ENCODE peak calls at places on chromosomes 2 and 18, in eight cellular contexts. J, T, B, W, N, L, K and Y are unnamed samples.
A peak's percentile ranks its signal among the peaks of the same experiment; 100 is the strongest.

GRCh38 chr2:206728277-206729199 is 10.3 kb upstream of the DYTN start:
- DNase-seq in J (no peak), T (no peak), B (no peak), W (no peak), N (no peak), L (no peak), K (no peak), Y (no peak)

GRCh38 chr2:85769236-85769986 is 15.6 kb downstream of the ATOH8 start:
- DNase-seq in J (no peak), T (peak; percentile 19), B (no peak), W (peak; percentile 63), N (peak; percentile 91), L (no peak), K (no peak), Y (peak; percentile 68)

GRCh38 chr2:40760071-40760666 is 308.3 kb upstream of the SLC8A1 start:
- DNase-seq in J (no peak), T (peak; percentile 45), B (no peak), W (no peak), N (peak; percentile 10), L (peak; percentile 8), K (peak; percentile 36), Y (peak; percentile 25)

GRCh38 chr2:232879618-232880494 is 9.8 kb downstream of the SNORC start:
- DNase-seq in J (peak; percentile 33), T (no peak), B (peak; percentile 19), W (no peak), N (peak; percentile 50), L (no peak), K (no peak), Y (no peak)

GRCh38 chr2:57617327-57617726 is 429.3 kb upstream of the VRK2 start:
- DNase-seq in J (no peak), T (no peak), B (no peak), W (no peak), N (no peak), L (no peak), K (no peak), Y (no peak)

GRCh38 chr2:4898706-4899105 is 793.5 kb upstream of the SOX11 start:
- DNase-seq in J (no peak), T (no peak), B (no peak), W (no peak), N (no peak), L (no peak), K (no peak), Y (no peak)

GRCh38 chr18:4232656-4233055 is 222.5 kb downstream of the DLGAP1 start:
- DNase-seq in J (no peak), T (no peak), B (no peak), W (no peak), N (no peak), L (no peak), K (no peak), Y (no peak)

GRCh38 chr2:42132066-42132965 is 36.8 kb upstream of the EML4 start:
- DNase-seq in J (no peak), T (no peak), B (no peak), W (no peak), N (no peak), L (no peak), K (no peak), Y (no peak)

GRCh38 chr2:237833546-237833945 is 25.9 kb upstream of the RAMP1 start:
- DNase-seq in J (no peak), T (no peak), B (no peak), W (no peak), N (no peak), L (no peak), K (no peak), Y (no peak)

GRCh38 chr18:46148810-46149209 is 44.6 kb downstream of the HAUS1 start:
- DNase-seq in J (no peak), T (peak; percentile 47), B (no peak), W (no peak), N (peak; percentile 74), L (peak; percentile 68), K (no peak), Y (no peak)

GRCh38 chr2:229586746-229587705 is 127.3 kb downstream of the DNER start:
- DNase-seq in J (peak; percentile 82), T (peak; percentile 10), B (peak; percentile 90), W (peak; percentile 87), N (peak; percentile 69), L (peak; percentile 89), K (peak; percentile 75), Y (peak; percentile 81)

GRCh38 chr18:57759650-57760049 is 43.5 kb downstream of the ATP8B1 start:
- DNase-seq in J (no peak), T (no peak), B (no peak), W (no peak), N (no peak), L (no peak), K (no peak), Y (no peak)

GRCh38 chr2:113088173-113088992 is 20.6 kb downstream of the IL1F10 start:
- DNase-seq in J (no peak), T (no peak), B (no peak), W (no peak), N (no peak), L (no peak), K (no peak), Y (no peak)

GRCh38 chr18:47919916-47920315 is 10.5 kb downstream of the SMAD2 start:
- DNase-seq in J (no peak), T (no peak), B (no peak), W (no peak), N (no peak), L (no peak), K (no peak), Y (no peak)

GRCh38 chr2:437772-438393 is 150.0 kb upstream of the ALKAL2 start:
- DNase-seq in J (no peak), T (peak; percentile 41), B (no peak), W (no peak), N (no peak), L (no peak), K (no peak), Y (no peak)

GRCh38 chr18:59565957-59566356 is 131.3 kb downstream of the CCBE1 start:
- DNase-seq in J (no peak), T (no peak), B (no peak), W (no peak), N (no peak), L (no peak), K (no peak), Y (no peak)

GRCh38 chr18:7548721-7549120 is 18.4 kb upstream of the PTPRM start:
- DNase-seq in J (no peak), T (no peak), B (no peak), W (no peak), N (no peak), L (no peak), K (no peak), Y (no peak)

GRCh38 chr2:216490061-216490460 is 8.6 kb upstream of the RPL37A start:
- DNase-seq in J (no peak), T (no peak), B (no peak), W (no peak), N (no peak), L (no peak), K (no peak), Y (no peak)

GRCh38 chr2:62569907-62570793 is 64.2 kb upstream of the TMEM17 start:
- DNase-seq in J (no peak), T (no peak), B (no peak), W (no peak), N (peak; percentile 75), L (no peak), K (no peak), Y (peak; percentile 30)
- H3K4me3 ChIP-seq in J (peak overlapping the region; percentile 31), T (no peak overlapping the region), B (no peak overlapping the region), W (no peak overlapping the region), N (no peak overlapping the region), L (no peak overlapping the region), K (no peak overlapping the region), Y (no peak overlapping the region)

DNA sequence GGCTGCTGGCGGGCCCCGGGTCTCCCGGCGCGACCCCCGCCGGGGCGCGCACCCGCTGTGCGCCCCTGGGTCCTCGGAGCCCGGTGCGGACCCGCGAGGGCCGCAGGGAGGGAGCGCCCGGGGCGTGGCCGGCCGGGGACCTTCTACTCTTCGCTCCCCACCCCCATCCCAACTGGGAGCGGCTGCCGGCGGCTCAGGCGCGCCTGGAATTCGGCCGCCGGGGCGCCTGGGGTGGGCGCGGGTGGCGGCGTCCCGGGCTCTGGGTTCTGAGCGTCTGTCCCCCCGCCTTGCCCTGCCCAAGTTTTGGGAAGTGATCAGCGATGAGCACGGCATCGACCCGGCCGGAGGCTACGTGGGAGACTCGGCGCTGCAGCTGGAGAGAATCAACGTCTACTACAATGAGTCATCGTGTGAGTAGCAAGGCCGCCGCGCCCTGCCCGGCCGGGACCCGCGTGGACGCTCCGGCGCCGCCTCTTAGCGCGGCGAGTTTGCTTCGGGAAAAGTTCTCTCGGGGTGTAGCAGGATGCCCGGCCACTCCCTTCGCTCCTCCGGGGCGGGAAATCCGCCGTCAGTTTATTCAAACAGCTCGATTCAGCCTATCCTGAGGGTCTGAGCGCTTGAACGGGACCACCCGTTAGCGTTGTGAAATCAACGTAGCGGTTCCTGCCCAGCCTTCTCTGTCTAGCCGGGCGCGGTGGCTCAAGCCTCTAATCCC is 502 bp downstream of the TUBB6 start:
- DNase-seq in J (peak; percentile 89), T (no peak), B (peak; percentile 94), W (peak; percentile 94), N (peak; percentile 91), L (no peak), K (peak; percentile 93), Y (peak; percentile 94)
- H3K4me3 ChIP-seq in J (peak overlapping the region; percentile 71), T (no peak overlapping the region), B (peak overlapping the region; percentile 90), W (peak overlapping the region; percentile 88), N (peak overlapping the region; percentile 91), L (peak overlapping the region; percentile 88), K (peak overlapping the region; percentile 93), Y (peak overlapping the region; percentile 82)

GRCh38 chr2:37501121-37501520 is 156.7 kb downstream of the QPCT start:
- DNase-seq in J (no peak), T (no peak), B (no peak), W (no peak), N (no peak), L (no peak), K (no peak), Y (no peak)
- H3K4me3 ChIP-seq in J (no peak overlapping the region), T (no peak overlapping the region), B (no peak overlapping the region), W (no peak overlapping the region), N (no peak overlapping the region), L (no peak overlapping the region), K (no peak overlapping the region), Y (no peak overlapping the region)

GRCh38 chr2:73980566-73980965 is 4.1 kb upstream of the TET3 start:
- DNase-seq in J (no peak), T (no peak), B (no peak), W (no peak), N (no peak), L (no peak), K (no peak), Y (no peak)

GRCh38 chr2:73977466-73977865 is 7.2 kb upstream of the TET3 start:
- DNase-seq in J (no peak), T (no peak), B (no peak), W (no peak), N (no peak), L (no peak), K (no peak), Y (no peak)

GRCh38 chr2:73981081-73981968 is 3.4 kb upstream of the TET3 start:
- DNase-seq in J (peak; percentile 76), T (peak; percentile 36), B (peak; percentile 48), W (no peak), N (peak; percentile 88), L (no peak), K (peak; percentile 45), Y (peak; percentile 83)

GRCh38 chr2:73979021-73979420 is 5.7 kb upstream of the TET3 start:
- DNase-seq in J (no peak), T (no peak), B (no peak), W (no peak), N (peak; percentile 73), L (no peak), K (no peak), Y (no peak)

GRCh38 chr2:73979686-73980085 is 5.0 kb upstream of the TET3 start:
- DNase-seq in J (no peak), T (no peak), B (no peak), W (no peak), N (no peak), L (no peak), K (no peak), Y (peak; percentile 18)
- H3K4me3 ChIP-seq in J (no peak overlapping the region), T (no peak overlapping the region), B (no peak overlapping the region), W (no peak overlapping the region), N (no peak overlapping the region), L (no peak overlapping the region), K (no peak overlapping the region), Y (no peak overlapping the region)

GRCh38 chr2:6674381-6674780 is 191.3 kb downstream of the CMPK2 start:
- DNase-seq in J (no peak), T (no peak), B (no peak), W (no peak), N (no peak), L (no peak), K (no peak), Y (no peak)
- H3K4me3 ChIP-seq in J (no peak overlapping the region), T (no peak overlapping the region), B (no peak overlapping the region), W (no peak overlapping the region), N (no peak overlapping the region), L (no peak overlapping the region), K (no peak overlapping the region), Y (no peak overlapping the region)